ENCODE peak calls at places on chromosomes 7 and 10, in four cellular contexts. C, V, Z and G are unnamed samples.

GRCh38 chr7:136308230-136308629 is 331.1 kb upstream of the MTPN start:
- DNase-seq in C (no peak), V (no peak), Z (no peak), G (no peak)

GRCh38 chr10:66180651-66181318 is 745.1 kb upstream of the LRRTM3 start:
- DNase-seq in C (peak), V (peak), Z (peak), G (peak)

GRCh38 chr7:44647981-44648714 is 41.7 kb downstream of the OGDH start:
- DNase-seq in C (no peak), V (no peak), Z (no peak), G (no peak)

GRCh38 chr7:37344886-37345579 is 103.6 kb downstream of the ELMO1 start:
- DNase-seq in C (no peak), V (no peak), Z (no peak), G (no peak)

GRCh38 chr7:135406908-135407307 is 103.0 kb downstream of the CNOT4 start:
- DNase-seq in C (no peak), V (no peak), Z (no peak), G (no peak)

GRCh38 chr10:52379287-52379686 is 65.2 kb downstream of the DKK1 start:
- DNase-seq in C (no peak), V (no peak), Z (no peak), G (no peak)

GRCh38 chr10:16832351-16833080 is 15.3 kb upstream of the RSU1 start:
- DNase-seq in C (peak), V (peak), Z (peak), G (peak)

GRCh38 chr7:149621776-149622175 is 124.2 kb upstream of the ZNF746 start:
- DNase-seq in C (no peak), V (no peak), Z (no peak), G (no peak)

GRCh38 chr10:1938317-1938716 is 201.0 kb upstream of the ADARB2 start:
- DNase-seq in C (no peak), V (no peak), Z (no peak), G (no peak)

GRCh38 chr7:55427800-55428199 is 62.7 kb downstream of the LANCL2 start:
- DNase-seq in C (no peak), V (no peak), Z (no peak), G (no peak)

GRCh38 chr7:107700570-107700969 is 39.9 kb downstream of the SLC26A4 start:
- DNase-seq in C (no peak), V (peak), Z (no peak), G (no peak)

GRCh38 chr10:48791267-48791928 is 106.7 kb downstream of the WDFY4 start:
- DNase-seq in C (no peak), V (no peak), Z (no peak), G (no peak)

GRCh38 chr10:97714401-97715258 is 1.1 kb downstream of the MARVELD1 start:
- DNase-seq in C (peak), V (peak), Z (peak), G (peak)

GRCh38 chr7:74587435-74588126 is 69.9 kb upstream of the GTF2I start:
- DNase-seq in C (peak), V (peak), Z (peak), G (peak)

GRCh38 chr7:133550145-133550544 is 297.3 kb downstream of the EXOC4 start:
- DNase-seq in C (no peak), V (no peak), Z (peak), G (no peak)

GRCh38 chr7:55271069-55271468 is 94.1 kb upstream of the LANCL2 start:
- DNase-seq in C (no peak), V (peak), Z (no peak), G (no peak)

GRCh38 chr7:17015575-17015974 is 133.8 kb upstream of the AGR3 start:
- DNase-seq in C (peak), V (peak), Z (no peak), G (peak)

GRCh38 chr7:21616796-21617436 is 74.1 kb downstream of the DNAH11 start:
- DNase-seq in C (peak), V (peak), Z (peak), G (peak)

GRCh38 chr7:87210506-87210905 is 9.0 kb downstream of the TMEM243 start:
- DNase-seq in C (no peak), V (no peak), Z (no peak), G (no peak)

GRCh38 chr10:29305031-29305335 is 16.1 kb downstream of the LYZL1 start:
- DNase-seq in C (peak), V (no peak), Z (no peak), G (peak)

GRCh38 chr7:158963780-158964222 is 107.4 kb downstream of the DYNC2I1 start:
- DNase-seq in C (no peak), V (no peak), Z (no peak), G (no peak)

DNA sequence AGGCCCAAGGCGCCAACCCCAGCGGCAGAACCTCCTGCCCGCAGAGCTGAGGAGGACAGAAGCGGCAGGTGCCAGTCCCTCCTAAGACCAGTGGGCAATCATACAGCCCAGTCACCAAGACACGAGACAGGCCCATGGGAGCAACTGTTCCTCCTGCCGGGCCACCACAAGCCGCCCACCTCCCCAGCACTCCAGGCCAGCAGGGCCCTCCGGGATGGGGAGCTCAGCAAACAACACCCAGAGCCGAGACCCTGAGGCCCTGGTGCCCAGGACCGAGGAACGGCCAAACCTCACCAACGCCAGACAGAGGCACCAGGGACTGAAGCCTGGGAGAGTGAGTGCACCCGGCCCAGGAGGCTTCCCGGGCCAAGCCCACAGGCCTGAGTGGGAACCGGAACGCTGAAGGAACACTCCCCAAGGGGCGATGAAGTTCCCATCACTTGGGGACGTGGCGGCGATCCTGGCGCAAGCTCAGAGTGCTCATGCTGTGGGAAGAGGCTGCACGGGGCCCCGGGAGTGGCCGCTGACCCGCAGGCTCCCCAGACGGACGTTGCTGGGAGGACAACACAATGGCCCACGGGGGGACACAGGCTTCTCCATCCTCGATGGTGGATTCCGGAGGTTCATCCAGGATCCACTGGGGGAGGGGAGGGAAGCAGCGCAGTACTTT is 35.1 kb downstream of the GPER1 start:
- DNase-seq in C (no peak), V (no peak), Z (no peak), G (no peak)
- H3K4me3 ChIP-seq in C (no peak), V (no peak), Z (no peak), G (no peak)

DNA sequence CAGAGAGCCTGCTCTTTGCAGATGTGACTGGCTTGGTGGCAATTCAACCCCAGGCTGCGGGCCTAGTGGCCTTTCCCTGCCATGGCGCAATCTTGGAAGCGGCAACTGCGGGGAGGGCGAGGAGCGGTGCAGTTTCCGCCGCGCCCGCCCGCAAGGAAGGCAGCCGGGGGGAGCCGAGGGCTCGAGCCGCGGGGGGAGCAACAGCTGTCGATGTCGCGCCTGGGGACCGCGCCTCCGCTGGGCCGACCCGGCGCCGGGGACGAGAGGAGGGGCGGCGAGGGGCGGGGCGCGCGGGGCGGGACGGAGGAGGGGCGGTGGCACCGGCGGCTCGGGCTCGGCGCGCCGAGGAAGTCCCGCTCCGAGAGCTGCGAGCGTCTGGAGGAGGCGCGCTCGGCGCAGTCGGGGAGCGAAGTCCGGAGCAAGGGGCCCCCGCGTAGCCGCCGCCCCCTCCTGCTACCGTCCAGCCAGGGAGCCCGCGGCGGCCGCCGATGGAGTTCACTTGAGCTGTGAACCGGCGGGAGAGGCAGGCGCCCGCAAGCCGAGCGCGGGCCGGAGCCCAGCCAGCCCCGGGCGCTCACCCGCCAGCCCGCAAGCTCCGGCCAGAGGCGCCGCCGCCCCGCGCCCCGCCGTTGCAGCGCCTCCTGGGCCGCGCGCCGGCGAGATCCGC is 438.1 kb upstream of the GALNT17 start:
- DNase-seq in C (peak), V (peak), Z (peak), G (peak)
- TF ChIP-seq EZH2 in C (no peak), V (no peak), Z (no peak), G (no peak)

GRCh38 chr10:119737827-119738226 is 12.0 kb downstream of the INPP5F start:
- DNase-seq in C (peak), V (peak), Z (peak), G (peak)

GRCh38 chr10:119735451-119735850 is 9.6 kb downstream of the INPP5F start:
- DNase-seq in C (no peak), V (no peak), Z (no peak), G (no peak)

GRCh38 chr10:119738962-119739361 is 13.1 kb downstream of the INPP5F start:
- DNase-seq in C (no peak), V (no peak), Z (no peak), G (no peak)

GRCh38 chr10:119736220-119736619 is 10.4 kb downstream of the INPP5F start:
- DNase-seq in C (no peak), V (no peak), Z (no peak), G (no peak)

DNA sequence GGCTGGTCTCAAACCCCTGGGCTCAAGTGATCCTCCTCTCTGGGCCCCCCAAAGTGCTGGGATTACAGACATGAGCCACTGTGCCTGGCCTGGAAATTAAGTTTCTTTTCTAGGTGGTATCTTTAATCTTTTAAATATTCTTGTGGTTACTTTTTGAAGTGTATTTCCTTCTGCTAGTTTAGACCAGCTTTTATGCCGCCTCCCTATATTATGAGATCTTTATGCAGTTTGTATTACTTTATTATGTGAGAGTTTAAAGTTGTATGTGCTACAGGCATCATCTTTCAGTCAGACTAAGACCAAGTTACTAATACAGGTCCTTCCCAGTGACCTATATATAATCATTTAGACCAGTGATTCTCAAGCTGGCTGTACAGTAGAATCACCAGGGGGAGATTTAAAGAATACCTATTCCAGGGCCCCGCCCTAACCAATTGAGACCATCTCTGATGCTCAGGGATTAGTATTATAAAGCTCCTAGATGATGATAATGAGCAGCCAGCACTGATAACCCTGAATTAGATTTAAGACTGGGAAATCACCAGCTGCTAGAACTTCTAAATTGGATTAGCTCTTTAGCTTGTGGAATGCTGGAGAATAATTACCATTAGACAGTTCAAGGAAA is 11.3 kb downstream of the INPP5F start:
- DNase-seq in C (no peak), V (no peak), Z (no peak), G (no peak)
- H3K9ac ChIP-seq in C (peak), V (no peak), Z (peak), G (no peak)

GRCh38 chr7:151901313-151901669 is 24.4 kb upstream of the PRKAG2 start:
- DNase-seq in C (no peak), V (no peak), Z (no peak), G (no peak)

GRCh38 chr7:151902306-151902705 is 25.4 kb upstream of the PRKAG2 start:
- DNase-seq in C (no peak), V (no peak), Z (no peak), G (no peak)

GRCh38 chr7:151900591-151901312 is 23.8 kb upstream of the PRKAG2 start:
- DNase-seq in C (peak), V (peak), Z (no peak), G (no peak)

GRCh38 chr7:151903249-151904032 is 26.5 kb upstream of the PRKAG2 start:
- DNase-seq in C (no peak), V (no peak), Z (no peak), G (no peak)

DNA sequence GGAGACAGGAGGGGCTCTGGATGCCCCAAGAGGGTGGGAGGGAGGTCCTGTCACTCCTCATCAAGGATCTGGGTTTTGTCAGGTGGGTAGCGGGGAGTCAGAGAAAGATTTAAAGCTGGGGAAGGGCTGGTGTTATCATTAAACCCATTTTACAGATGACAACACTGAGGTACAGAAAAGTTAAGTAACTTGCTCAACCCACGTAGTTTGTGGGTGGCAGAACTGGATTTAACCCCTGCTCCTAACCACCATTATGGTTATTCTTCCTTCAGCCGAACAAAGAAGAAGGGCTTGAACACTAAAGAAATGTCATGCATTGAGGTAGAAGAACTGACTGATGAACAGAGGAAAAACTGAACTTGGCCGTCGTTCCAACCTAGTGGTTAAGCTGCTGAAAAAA is 24.9 kb upstream of the PRKAG2 start:
- DNase-seq in C (no peak), V (no peak), Z (no peak), G (no peak)
- H3K4me3 ChIP-seq in C (no peak), V (no peak), Z (no peak), G (no peak)

DNA sequence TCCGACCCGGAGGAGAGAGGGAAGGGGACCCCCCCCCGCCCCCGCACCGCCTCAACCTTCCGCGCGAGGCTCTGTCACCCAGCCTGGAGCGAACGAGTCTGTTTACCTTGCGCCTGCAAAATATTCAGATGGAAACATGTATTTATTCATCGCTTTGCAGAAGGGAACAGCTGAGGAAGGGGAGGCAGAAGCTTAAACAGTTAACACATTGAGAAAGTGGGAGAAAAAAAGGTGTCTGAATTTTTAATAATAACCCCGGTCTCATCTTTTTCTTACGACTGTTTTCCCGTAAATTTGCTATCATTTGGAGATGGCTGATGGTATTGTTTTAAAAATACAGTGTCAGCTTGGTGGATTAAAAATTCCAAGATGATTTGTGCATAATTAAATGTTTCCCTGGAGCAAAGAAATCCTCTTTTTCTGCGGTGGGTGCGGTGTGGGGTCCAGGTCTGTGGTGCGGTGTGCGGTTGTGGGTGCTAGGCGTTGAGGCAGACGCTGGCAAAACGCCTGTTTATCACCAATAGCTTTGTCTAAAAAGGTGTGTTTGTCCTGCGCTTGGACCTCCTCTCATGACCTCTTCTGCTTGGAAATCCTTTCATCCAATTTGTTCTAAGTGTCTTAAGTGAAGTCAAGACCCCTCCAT is 1.5 kb downstream of the UNCX start:
- DNase-seq in C (no peak), V (no peak), Z (no peak), G (no peak)
- TF ChIP-seq EZH2 in C (no peak), V (peak), Z (no peak), G (peak)

GRCh38 chr10:68562666-68563522 is 2.8 kb downstream of the TET1 start:
- DNase-seq in C (peak), V (peak), Z (no peak), G (peak)

GRCh38 chr10:68560916-68561691 is 967 bp downstream of the TET1 start:
- DNase-seq in C (no peak), V (peak), Z (no peak), G (peak)

GRCh38 chr10:68560201-68560915 is at the start of gene TET1:
- DNase-seq in C (peak), V (peak), Z (peak), G (peak)

GRCh38 chr10:68559872-68560200 is 301 bp upstream of the TET1 start:
- DNase-seq in C (no peak), V (peak), Z (no peak), G (no peak)

DNA sequence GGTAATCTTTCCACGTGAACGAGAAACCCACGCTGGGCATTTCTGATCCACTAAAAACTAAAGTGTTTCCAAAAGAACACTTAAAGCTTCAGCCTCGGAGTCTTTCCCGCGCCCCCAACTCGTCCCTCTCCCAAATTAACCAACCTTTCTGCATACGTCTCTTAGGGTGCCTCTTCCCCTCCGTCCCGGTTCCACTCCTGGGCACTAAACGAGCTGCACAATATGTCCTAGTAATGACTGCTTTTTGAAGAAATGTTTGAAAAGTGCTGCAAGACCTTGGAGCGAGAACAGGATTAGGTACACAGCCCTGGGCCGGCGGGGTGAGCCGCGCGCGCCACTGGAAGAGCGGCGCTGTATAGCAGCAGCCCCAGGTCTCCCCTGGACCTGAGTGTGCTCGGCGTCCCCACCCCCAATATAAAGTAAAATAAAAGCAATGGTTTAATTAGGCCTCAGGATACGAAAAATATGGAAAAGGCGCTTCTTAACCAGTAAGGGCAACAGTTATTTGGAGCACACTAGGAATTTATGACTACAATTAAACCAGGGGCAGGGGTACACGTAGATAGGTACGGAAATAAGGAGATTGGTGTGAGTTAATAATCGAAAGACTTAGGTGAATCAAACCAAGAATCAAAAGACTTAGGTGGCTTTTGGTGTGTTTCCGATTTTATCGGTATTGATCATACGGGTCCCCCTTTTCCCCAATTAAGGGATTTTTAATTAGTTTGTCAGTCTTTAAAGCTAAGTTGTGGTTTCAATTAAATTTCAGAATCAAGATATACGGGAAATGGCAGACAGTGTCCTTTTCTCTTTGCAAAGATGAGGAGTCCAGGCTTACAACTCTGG is 1.9 kb downstream of the TET1 start:
- DNase-seq in C (no peak), V (peak), Z (no peak), G (peak)
- H3K9ac ChIP-seq in C (peak), V (peak), Z (no peak), G (no peak)

DNA sequence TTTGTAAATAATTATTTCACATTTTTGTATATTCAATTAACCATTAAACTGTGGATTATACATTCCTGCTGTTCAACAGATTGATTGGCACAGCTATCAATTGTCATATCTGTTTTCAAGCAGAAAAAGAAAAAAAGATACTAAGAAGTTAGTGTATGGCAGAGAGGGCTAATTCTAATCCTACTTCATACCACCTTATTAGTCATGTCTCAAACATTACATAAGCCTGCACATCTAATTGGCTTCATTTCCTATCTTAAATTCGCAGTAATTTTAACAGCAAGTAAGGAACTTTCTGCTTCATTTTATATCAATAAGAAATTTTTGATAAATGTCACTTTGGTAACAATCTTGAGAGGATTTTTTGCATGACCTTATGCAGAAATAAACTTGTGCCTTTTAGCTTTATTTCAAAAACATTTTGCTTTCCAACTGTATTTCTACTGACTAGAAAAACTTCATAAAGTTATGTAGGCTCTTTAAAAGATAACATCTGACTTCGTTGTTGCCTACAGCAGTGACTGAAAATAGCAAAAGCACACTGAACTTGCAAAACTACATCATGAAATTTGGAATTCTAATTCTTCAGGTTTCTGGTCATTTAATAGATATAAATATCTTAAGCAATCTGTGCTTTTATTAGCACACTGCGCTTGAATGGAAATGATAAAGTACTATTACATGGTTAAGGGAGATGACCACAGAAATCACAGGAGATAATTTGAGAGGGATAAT is 111.5 kb downstream of the SEMA3C start:
- DNase-seq in C (peak), V (peak), Z (no peak), G (no peak)
- H3K4me3 ChIP-seq in C (no peak), V (peak), Z (no peak), G (no peak)